ENCODE peak calls at places on chromosomes 1 and 21, in eight cellular contexts. V is esophagus muscularis mucosa; K is HepG2; N is colonic mucosa; L is AG04450; P is CD4-positive, alpha-beta T cell; J is Panc1; U is kidney. Q is an unnamed sample.

GRCh38 chr1:2300851-2301606 is 72.9 kb downstream of the SKI start:
- DNase-seq in N (peak; percentile 71), L (no peak), P (peak; percentile 90), V (peak; percentile 96), K (no peak), U (peak; percentile 96), J (no peak), Q (peak; percentile 89)

GRCh38 chr1:10781137-10781536 is 15.3 kb downstream of the CASZ1 start:
- DNase-seq in P (no peak), N (no peak), K (no peak), V (no peak), L (no peak), J (no peak), U (peak; percentile 46), Q (no peak)

GRCh38 chr1:207858806-207859205 is 52.1 kb downstream of the CD34 start:
- DNase-seq in N (no peak), V (no peak), L (no peak), J (no peak), K (peak; percentile 17), P (no peak), U (no peak), Q (no peak)

GRCh38 chr1:107785506-107786213 is 179.3 kb downstream of the VAV3 start:
- DNase-seq in J (no peak), U (no peak), N (no peak), V (no peak), P (no peak), K (no peak), L (no peak), Q (no peak)

GRCh38 chr1:217354900-217355299 is 276.0 kb downstream of the GPATCH2 start:
- DNase-seq in V (no peak), L (no peak), J (no peak), P (no peak), N (no peak), K (no peak), U (no peak), Q (no peak)

GRCh38 chr1:101365881-101366280 is 129.1 kb downstream of the S1PR1 start:
- DNase-seq in K (no peak), N (no peak), L (no peak), U (no peak), J (no peak), P (no peak), V (peak; percentile 5), Q (no peak)

GRCh38 chr1:98086156-98086555 is 165.3 kb upstream of the DPYD start:
- DNase-seq in K (no peak), N (no peak), U (no peak), J (no peak), P (no peak), L (peak; percentile 49), V (no peak), Q (no peak)

GRCh38 chr1:78491311-78492071 is 717 bp downstream of the PTGFR start:
- DNase-seq in J (no peak), N (peak; percentile 20), L (no peak), K (no peak), V (no peak), U (peak; percentile 70), P (no peak), Q (peak; percentile 63)

GRCh38 chr1:57887973-57888491 is 464.2 kb upstream of the DAB1 start:
- DNase-seq in K (no peak), L (no peak), V (no peak), J (no peak), P (no peak), N (no peak), U (no peak), Q (no peak)

GRCh38 chr1:39761016-39761415 is 10.1 kb downstream of the OXCT2 start:
- DNase-seq in V (no peak), K (no peak), N (no peak), P (no peak), J (no peak), U (peak; percentile 61), L (no peak), Q (no peak)

DNA sequence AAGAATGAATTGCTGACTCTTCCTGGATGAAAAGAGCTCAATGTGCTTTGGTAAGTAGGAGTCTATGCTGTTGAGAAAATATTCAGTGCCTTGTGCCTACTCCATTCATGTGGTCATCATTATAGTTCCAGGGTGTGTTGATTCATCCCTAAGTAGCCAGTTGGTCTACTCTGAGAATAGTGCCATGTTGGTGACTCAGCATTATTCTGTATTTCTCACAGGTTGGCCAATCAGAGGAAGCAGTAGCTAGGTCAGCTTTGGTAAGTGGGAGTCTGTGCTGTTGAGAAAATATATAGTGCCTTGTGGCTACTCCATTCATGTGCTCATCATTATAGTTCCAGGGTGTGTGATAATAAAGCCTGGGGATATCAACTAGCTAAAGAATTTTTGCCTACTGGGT is 397.3 kb downstream of the AGBL4 start:
- DNase-seq in P (no peak), K (no peak), U (no peak), V (no peak), N (no peak), L (no peak), J (no peak), Q (no peak)
- H3K9me3 ChIP-seq in P (no peaks in the 10 kb centered on the region), K (peaks cover 96% of the 10 kb centered on the region), U (no peaks in the 10 kb centered on the region), V (no peaks in the 10 kb centered on the region), N (no peaks in the 10 kb centered on the region), L (peaks cover 5% of the 10 kb centered on the region), J (no peaks in the 10 kb centered on the region), Q (no peaks in the 10 kb centered on the region)

GRCh38 chr1:6824665-6825368 is 39.6 kb downstream of the CAMTA1 start:
- DNase-seq in K (no peak), J (no peak), N (no peak), L (no peak), U (no peak), V (no peak), P (no peak), Q (no peak)
- H3K27ac ChIP-seq in K (no peak overlapping the region), J (no peak overlapping the region), N (peak overlapping the region; percentile 80), L (no peak overlapping the region), U (no peak overlapping the region), V (no peak overlapping the region), P (no peak overlapping the region), Q (no peak overlapping the region)

GRCh38 chr1:21508580-21509350 is 458 bp upstream of the ALPL start:
- DNase-seq in V (no peak), K (no peak), N (peak; percentile 63), P (peak; percentile 40), J (no peak), L (no peak), U (peak; percentile 87), Q (peak; percentile 93)

GRCh38 chr1:21511579-21512522 is 2.6 kb downstream of the ALPL start:
- DNase-seq in U (peak; percentile 87), L (peak; percentile 89), V (no peak), N (no peak), K (no peak), J (no peak), P (no peak), Q (peak; percentile 81)

GRCh38 chr1:21510885-21511578 is 1.8 kb downstream of the ALPL start:
- DNase-seq in U (peak; percentile 4), V (no peak), K (no peak), J (no peak), N (no peak), L (no peak), P (no peak), Q (no peak)

GRCh38 chr1:21509351-21510112 is at the start of gene ALPL:
- DNase-seq in L (no peak), K (no peak), J (no peak), V (no peak), N (no peak), U (no peak), P (no peak), Q (peak; percentile 69)

GRCh38 chr1:21510113-21510493 is 880 bp downstream of the ALPL start:
- DNase-seq in J (no peak), N (no peak), L (no peak), V (no peak), P (no peak), K (no peak), U (no peak), Q (no peak)
- TF ChIP-seq CTCF in J (no peak), N (no peak), L (no peak), V (no peak), P (no peak), K (no peak), U (no peak), Q (no peak)

GRCh38 chr21:14070968-14071367 is 139.8 kb downstream of the LIPI start:
- DNase-seq in J (no peak), V (no peak), K (no peak), P (no peak), U (no peak), L (no peak), N (no peak), Q (no peak)
- H3K9me3 ChIP-seq in J (no peaks in the 10 kb centered on the region), V (no peaks in the 10 kb centered on the region), K (no peaks in the 10 kb centered on the region), P (no peaks in the 10 kb centered on the region), U (no peaks in the 10 kb centered on the region), L (peaks cover 62% of the 10 kb centered on the region), N (no peaks in the 10 kb centered on the region), Q (no peaks in the 10 kb centered on the region)

GRCh38 chr1:246462986-246463385 is 44.1 kb downstream of the SMYD3 start:
- DNase-seq in J (no peak), K (no peak), U (no peak), N (no peak), P (no peak), L (no peak), V (no peak), Q (no peak)
- H3K27ac ChIP-seq in J (no peak overlapping the region), K (no peak overlapping the region), U (no peak overlapping the region), N (no peak overlapping the region), P (no peak overlapping the region), L (no peak overlapping the region), V (no peak overlapping the region), Q (no peak overlapping the region)

GRCh38 chr1:199684686-199685273 is 342.7 kb upstream of the NR5A2 start:
- DNase-seq in K (peak; percentile 25), J (peak; percentile 61), L (peak; percentile 30), N (peak; percentile 36), P (no peak), V (no peak), U (no peak), Q (no peak)
- TF ChIP-seq CTCF in K (peak; percentile 77), J (peak; percentile 81), L (peak; percentile 83), N (peak; percentile 74), P (peak; percentile 72), V (peak; percentile 55), U (peak; percentile 76), Q (peak; percentile 84)

DNA sequence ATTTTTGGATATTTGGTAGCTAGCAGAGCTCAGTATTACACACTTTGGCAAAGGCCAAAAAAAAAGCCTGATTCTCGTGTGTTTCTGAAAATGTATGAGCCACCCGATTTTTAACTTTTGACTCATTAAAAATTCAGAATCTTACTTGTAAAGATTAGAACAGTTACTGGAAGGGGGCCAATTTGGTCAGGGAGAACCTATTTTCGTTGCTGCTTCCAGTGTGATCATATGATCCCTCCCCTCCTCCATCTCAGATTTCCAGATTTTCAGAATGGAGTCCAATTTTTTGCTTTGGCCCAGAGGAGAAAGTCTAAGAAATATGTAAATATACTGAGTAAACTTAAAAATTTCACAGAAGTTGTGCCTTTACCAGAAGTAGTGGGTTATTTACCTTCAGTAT is 3.2 kb upstream of the OR2AK2 start:
- DNase-seq in L (no peak), P (no peak), V (no peak), J (no peak), N (no peak), U (no peak), K (no peak), Q (no peak)
- H3K9me3 ChIP-seq in L (peaks cover 11% of the 10 kb centered on the region), P (no peaks in the 10 kb centered on the region), V (no peaks in the 10 kb centered on the region), J (no peaks in the 10 kb centered on the region), N (no peaks in the 10 kb centered on the region), U (no peaks in the 10 kb centered on the region), K (peaks cover 45% of the 10 kb centered on the region), Q (no peaks in the 10 kb centered on the region)

GRCh38 chr1:246677842-246678241 is 46.4 kb upstream of the SCCPDH start:
- DNase-seq in U (no peak), P (no peak), V (no peak), K (no peak), L (no peak), J (no peak), N (peak; percentile 71), Q (no peak)
- H3K27ac ChIP-seq in U (no peak overlapping the region), P (no peak overlapping the region), V (no peak overlapping the region), K (no peak overlapping the region), L (no peak overlapping the region), J (no peak overlapping the region), N (peak overlapping the region; percentile 75), Q (no peak overlapping the region)